ENCODE peak calls at places on chromosomes 16 and 17, in eight cellular contexts. Z is KG1, W is natural killer cell, M is thoracic aorta, A is HuH-7.5, S is MV-4-11, K is WTC11, V is HS-27A. Y is an unnamed sample.

GRCh38 chr17:2070241-2071023 is 15.5 kb downstream of the HIC1 start:
- DNase-seq in Z (no peak), M (no peak), V (no peak), S (peak), W (no peak), K (peak), A (no peak), Y (no peak)

GRCh38 chr17:66747561-66748275 is 87.2 kb upstream of the CACNG5 start:
- DNase-seq in A (no peak), Z (no peak), W (no peak), M (no peak), S (no peak), V (peak), K (no peak), Y (peak)

GRCh38 chr17:80264048-80264792 is 3.6 kb downstream of the RNF213 start:
- DNase-seq in Z (no peak), K (no peak), A (no peak), M (no peak), S (peak), W (no peak), V (no peak), Y (no peak)

GRCh38 chr17:81923302-81924260 is 4.0 kb downstream of the MAFG start:
- DNase-seq in K (peak), Z (peak), S (peak), W (no peak), V (no peak), A (no peak), M (no peak), Y (no peak)

GRCh38 chr17:60109161-60109560 is 30.4 kb upstream of the HEATR6 start:
- DNase-seq in S (no peak), M (no peak), A (no peak), K (no peak), V (no peak), Z (no peak), W (no peak), Y (no peak)

GRCh38 chr17:79951361-79952264 is 84.1 kb downstream of the TBC1D16 start:
- DNase-seq in M (no peak), K (no peak), Z (no peak), A (no peak), S (no peak), W (no peak), V (no peak), Y (no peak)

GRCh38 chr17:71980171-71980570 is 140.6 kb upstream of the SOX9 start:
- DNase-seq in S (no peak), K (no peak), W (no peak), M (no peak), Z (no peak), V (no peak), A (no peak), Y (no peak)

GRCh38 chr16:12480916-12481315 is 322.8 kb downstream of the CPPED1 start:
- DNase-seq in Z (no peak), A (no peak), K (no peak), V (no peak), S (no peak), M (no peak), W (no peak), Y (no peak)

GRCh38 chr16:67481561-67482259 is 753 bp upstream of the ATP6V0D1 start:
- DNase-seq in V (no peak), M (no peak), Z (no peak), W (no peak), A (no peak), S (peak), K (no peak), Y (no peak)

GRCh38 chr17:15038656-15039055 is 226.5 kb downstream of the PMP22 start:
- DNase-seq in S (peak), W (no peak), V (no peak), Z (no peak), A (no peak), M (no peak), K (no peak), Y (peak)

GRCh38 chr17:3710951-3711383 is 12.7 kb upstream of the HASPIN start:
- DNase-seq in M (no peak), W (no peak), A (no peak), S (peak), V (no peak), Z (no peak), K (no peak), Y (no peak)

GRCh38 chr16:57750796-57751538 is 15.4 kb downstream of the KATNB1 start:
- DNase-seq in Z (no peak), V (no peak), M (no peak), K (no peak), A (no peak), W (no peak), S (no peak), Y (no peak)

GRCh38 chr17:65893692-65894279 is 298.1 kb downstream of the CEP112 start:
- DNase-seq in W (no peak), M (no peak), V (no peak), S (no peak), K (no peak), Z (no peak), A (no peak), Y (no peak)

GRCh38 chr17:17408236-17408794 is 68.5 kb upstream of the MED9 start:
- DNase-seq in W (no peak), Z (no peak), V (no peak), S (peak), M (no peak), K (no peak), A (no peak), Y (peak)

GRCh38 chr16:24580665-24581064 is 41.3 kb downstream of the RBBP6 start:
- DNase-seq in V (no peak), W (no peak), A (no peak), Z (no peak), K (no peak), M (no peak), S (no peak), Y (no peak)

GRCh38 chr17:19248923-19249574 is 11.9 kb downstream of the EPN2 start:
- DNase-seq in A (no peak), W (no peak), K (no peak), V (peak), M (no peak), S (no peak), Z (no peak), Y (peak)

GRCh38 chr17:79915850-79916430 is 76.7 kb upstream of the CBX4 start:
- DNase-seq in W (no peak), K (peak), A (peak), S (peak), Z (no peak), V (peak), M (no peak), Y (peak)

GRCh38 chr17:35774499-35774898 is 13.8 kb downstream of the C17orf50 start:
- DNase-seq in M (peak), S (no peak), A (no peak), Z (no peak), V (no peak), K (no peak), W (no peak), Y (no peak)

GRCh38 chr17:82372063-82372590 is 562 bp downstream of the UTS2R start:
- DNase-seq in W (no peak), K (no peak), V (no peak), M (no peak), A (peak), Z (no peak), S (no peak), Y (no peak)

GRCh38 chr17:79941088-79942010 is 94.3 kb downstream of the TBC1D16 start:
- DNase-seq in K (peak), V (no peak), A (peak), Z (no peak), S (no peak), W (no peak), M (no peak), Y (no peak)

GRCh38 chr16:22321340-22322001 is 24.3 kb downstream of the POLR3E start:
- DNase-seq in V (peak), M (no peak), W (peak), A (peak), S (peak), Z (peak), K (peak), Y (no peak)

GRCh38 chr17:70483624-70484023 is 314.3 kb downstream of the KCNJ2 start:
- DNase-seq in V (no peak), Z (no peak), S (no peak), M (no peak), K (no peak), W (no peak), A (no peak), Y (no peak)

GRCh38 chr17:17621254-17621653 is 29.7 kb upstream of the PEMT start:
- DNase-seq in A (no peak), Z (no peak), K (no peak), V (no peak), M (no peak), W (no peak), S (peak), Y (no peak)

GRCh38 chr16:83631006-83631405 is 176.8 kb upstream of the HSBP1 start:
- DNase-seq in V (no peak), A (no peak), W (no peak), K (no peak), S (no peak), Z (no peak), M (no peak), Y (no peak)

GRCh38 chr16:76371441-76371840 is 94.2 kb downstream of the CNTNAP4 start:
- DNase-seq in A (no peak), S (no peak), Z (no peak), V (no peak), K (no peak), M (no peak), W (no peak), Y (no peak)

GRCh38 chr16:28873543-28874201 is 4.6 kb upstream of the ATP2A1 start:
- DNase-seq in K (peak), A (peak), V (no peak), W (peak), M (no peak), Z (peak), S (peak), Y (no peak)

GRCh38 chr17:2331303-2331702 is 5.0 kb downstream of the TSR1 start:
- DNase-seq in W (no peak), Z (no peak), M (no peak), A (no peak), S (no peak), K (no peak), V (no peak), Y (no peak)

GRCh38 chr16:30527635-30528178 is 1.3 kb upstream of the ZNF768 start:
- DNase-seq in K (no peak), V (no peak), M (no peak), A (no peak), S (peak), Z (peak), W (no peak), Y (no peak)